ENCODE peak calls at places on chromosome 11, in nine cellular contexts. One of them, this sample, is unnamed.
A peak's percentile ranks its signal among the peaks of the same experiment; 100 is the strongest.

GRCh38 chr11:61294717-61295595 is at the start of gene VWCE:
- DNase-seq in GM18507: peak; percentile 80
- DNase-seq in GM03348: peak; percentile 85
- DNase-seq in T-helper 2 cell: peak; percentile 33
- DNase-seq in HS-27A: no peak
- DNase-seq in AG08395: peak; percentile 64
- DNase-seq in NCI-H446 treated with DMSO at 0.1 percent for 48 hours: no peak
- DNase-seq in KBM-7: peak; percentile 80
- DNase-seq in activated gamma-delta T cell treated with anti-CD3 and anti-CD28 coated beads, Interleukin-2, amount 50 U/mL, for 16 hours: peak; percentile 52
- DNase-seq in this sample: peak; percentile 45

GRCh38 chr11:123559418-123559817 is 95.0 kb downstream of the SCN3B start:
- DNase-seq in GM18507: no peak
- DNase-seq in GM03348: peak; percentile 64
- DNase-seq in T-helper 2 cell: no peak
- DNase-seq in HS-27A: no peak
- DNase-seq in AG08395: peak; percentile 36
- DNase-seq in NCI-H446 treated with DMSO at 0.1 percent for 48 hours: no peak
- DNase-seq in KBM-7: no peak
- DNase-seq in activated gamma-delta T cell treated with anti-CD3 and anti-CD28 coated beads, Interleukin-2, amount 50 U/mL, for 16 hours: no peak
- DNase-seq in this sample: no peak

GRCh38 chr11:60831501-60832079 is 10.3 kb upstream of the CCDC86 start:
- DNase-seq in GM18507: no peak
- DNase-seq in GM03348: no peak
- DNase-seq in T-helper 2 cell: no peak
- DNase-seq in HS-27A: no peak
- DNase-seq in AG08395: peak; percentile 47
- DNase-seq in NCI-H446 treated with DMSO at 0.1 percent for 48 hours: peak; percentile 19
- DNase-seq in KBM-7: no peak
- DNase-seq in activated gamma-delta T cell treated with anti-CD3 and anti-CD28 coated beads, Interleukin-2, amount 50 U/mL, for 16 hours: no peak
- DNase-seq in this sample: no peak

GRCh38 chr11:1765871-1766718 is 2.4 kb upstream of the CTSD start:
- DNase-seq in GM18507: no peak
- DNase-seq in GM03348: no peak
- DNase-seq in T-helper 2 cell: no peak
- DNase-seq in HS-27A: no peak
- DNase-seq in AG08395: no peak
- DNase-seq in NCI-H446 treated with DMSO at 0.1 percent for 48 hours: no peak
- DNase-seq in KBM-7: no peak
- DNase-seq in activated gamma-delta T cell treated with anti-CD3 and anti-CD28 coated beads, Interleukin-2, amount 50 U/mL, for 16 hours: no peak
- DNase-seq in this sample: no peak

GRCh38 chr11:82683029-82683428 is 50.6 kb downstream of the FAM181B start:
- DNase-seq in GM18507: no peak
- DNase-seq in GM03348: no peak
- DNase-seq in T-helper 2 cell: no peak
- DNase-seq in HS-27A: no peak
- DNase-seq in AG08395: no peak
- DNase-seq in NCI-H446 treated with DMSO at 0.1 percent for 48 hours: no peak
- DNase-seq in KBM-7: no peak
- DNase-seq in activated gamma-delta T cell treated with anti-CD3 and anti-CD28 coated beads, Interleukin-2, amount 50 U/mL, for 16 hours: no peak
- DNase-seq in this sample: no peak

GRCh38 chr11:34091825-34092224 is 13.6 kb upstream of the NAT10 start:
- DNase-seq in GM18507: no peak
- DNase-seq in GM03348: no peak
- DNase-seq in T-helper 2 cell: no peak
- DNase-seq in HS-27A: no peak
- DNase-seq in AG08395: no peak
- DNase-seq in NCI-H446 treated with DMSO at 0.1 percent for 48 hours: no peak
- DNase-seq in KBM-7: no peak
- DNase-seq in activated gamma-delta T cell treated with anti-CD3 and anti-CD28 coated beads, Interleukin-2, amount 50 U/mL, for 16 hours: no peak
- DNase-seq in this sample: no peak

GRCh38 chr11:19892876-19893275 is 180.2 kb downstream of the NAV2 start:
- DNase-seq in GM18507: no peak
- DNase-seq in GM03348: peak; percentile 61
- DNase-seq in T-helper 2 cell: no peak
- DNase-seq in HS-27A: no peak
- DNase-seq in AG08395: peak; percentile 42
- DNase-seq in NCI-H446 treated with DMSO at 0.1 percent for 48 hours: no peak
- DNase-seq in KBM-7: no peak
- DNase-seq in activated gamma-delta T cell treated with anti-CD3 and anti-CD28 coated beads, Interleukin-2, amount 50 U/mL, for 16 hours: no peak
- DNase-seq in this sample: no peak

GRCh38 chr11:101390539-101390938 is 193.3 kb downstream of the TRPC6 start:
- DNase-seq in GM18507: no peak
- DNase-seq in GM03348: peak; percentile 7
- DNase-seq in T-helper 2 cell: no peak
- DNase-seq in HS-27A: no peak
- DNase-seq in AG08395: no peak
- DNase-seq in NCI-H446 treated with DMSO at 0.1 percent for 48 hours: no peak
- DNase-seq in KBM-7: no peak
- DNase-seq in activated gamma-delta T cell treated with anti-CD3 and anti-CD28 coated beads, Interleukin-2, amount 50 U/mL, for 16 hours: no peak
- DNase-seq in this sample: no peak

GRCh38 chr11:34147581-34147980 is 42.2 kb downstream of the NAT10 start:
- DNase-seq in GM18507: no peak
- DNase-seq in GM03348: no peak
- DNase-seq in T-helper 2 cell: no peak
- DNase-seq in HS-27A: no peak
- DNase-seq in AG08395: no peak
- DNase-seq in NCI-H446 treated with DMSO at 0.1 percent for 48 hours: no peak
- DNase-seq in KBM-7: no peak
- DNase-seq in activated gamma-delta T cell treated with anti-CD3 and anti-CD28 coated beads, Interleukin-2, amount 50 U/mL, for 16 hours: no peak
- DNase-seq in this sample: no peak

GRCh38 chr11:106961048-106961447 is 57.2 kb downstream of the GUCY1A2 start:
- DNase-seq in GM18507: no peak
- DNase-seq in GM03348: no peak
- DNase-seq in T-helper 2 cell: no peak
- DNase-seq in HS-27A: no peak
- DNase-seq in AG08395: no peak
- DNase-seq in NCI-H446 treated with DMSO at 0.1 percent for 48 hours: no peak
- DNase-seq in KBM-7: no peak
- DNase-seq in activated gamma-delta T cell treated with anti-CD3 and anti-CD28 coated beads, Interleukin-2, amount 50 U/mL, for 16 hours: no peak
- DNase-seq in this sample: no peak

GRCh38 chr11:134037093-134037908 is 31.6 kb upstream of the JAM3 start:
- DNase-seq in GM18507: no peak
- DNase-seq in GM03348: peak; percentile 88
- DNase-seq in T-helper 2 cell: peak; percentile 52
- DNase-seq in HS-27A: no peak
- DNase-seq in AG08395: peak; percentile 54
- DNase-seq in NCI-H446 treated with DMSO at 0.1 percent for 48 hours: no peak
- DNase-seq in KBM-7: peak; percentile 50
- DNase-seq in activated gamma-delta T cell treated with anti-CD3 and anti-CD28 coated beads, Interleukin-2, amount 50 U/mL, for 16 hours: no peak
- DNase-seq in this sample: peak; percentile 40

GRCh38 chr11:15627560-15627959 is 512.8 kb downstream of the INSC start:
- DNase-seq in GM18507: no peak
- DNase-seq in GM03348: no peak
- DNase-seq in T-helper 2 cell: no peak
- DNase-seq in HS-27A: peak; percentile 62
- DNase-seq in AG08395: peak; percentile 7
- DNase-seq in NCI-H446 treated with DMSO at 0.1 percent for 48 hours: no peak
- DNase-seq in KBM-7: no peak
- DNase-seq in activated gamma-delta T cell treated with anti-CD3 and anti-CD28 coated beads, Interleukin-2, amount 50 U/mL, for 16 hours: no peak
- DNase-seq in this sample: no peak

GRCh38 chr11:131408011-131408640 is 37.7 kb downstream of the NTM start:
- DNase-seq in GM18507: no peak
- DNase-seq in GM03348: peak; percentile 71
- DNase-seq in T-helper 2 cell: no peak
- DNase-seq in HS-27A: no peak
- DNase-seq in AG08395: peak; percentile 54
- DNase-seq in NCI-H446 treated with DMSO at 0.1 percent for 48 hours: no peak
- DNase-seq in KBM-7: peak; percentile 29
- DNase-seq in activated gamma-delta T cell treated with anti-CD3 and anti-CD28 coated beads, Interleukin-2, amount 50 U/mL, for 16 hours: no peak
- DNase-seq in this sample: no peak

GRCh38 chr11:62322524-62322923 is 14.7 kb upstream of the ASRGL1 start:
- DNase-seq in GM18507: no peak
- DNase-seq in GM03348: no peak
- DNase-seq in T-helper 2 cell: no peak
- DNase-seq in HS-27A: no peak
- DNase-seq in AG08395: no peak
- DNase-seq in NCI-H446 treated with DMSO at 0.1 percent for 48 hours: no peak
- DNase-seq in KBM-7: no peak
- DNase-seq in activated gamma-delta T cell treated with anti-CD3 and anti-CD28 coated beads, Interleukin-2, amount 50 U/mL, for 16 hours: no peak
- DNase-seq in this sample: no peak

GRCh38 chr11:75406338-75406777 is 7.0 kb downstream of the RPS3 start:
- DNase-seq in GM18507: no peak
- DNase-seq in GM03348: no peak
- DNase-seq in T-helper 2 cell: no peak
- DNase-seq in HS-27A: no peak
- DNase-seq in AG08395: no peak
- DNase-seq in NCI-H446 treated with DMSO at 0.1 percent for 48 hours: no peak
- DNase-seq in KBM-7: no peak
- DNase-seq in activated gamma-delta T cell treated with anti-CD3 and anti-CD28 coated beads, Interleukin-2, amount 50 U/mL, for 16 hours: no peak
- DNase-seq in this sample: no peak

This sample was measured in activated T-helper 9 cell treated with anti-CD3 and anti-CD28 coated beads, Interleukin-2, amount 50 U/mL, for 16 hours.